ENCODE peak calls at places on chromosomes 12 and 14, in six cellular contexts. P is heart right ventricle; E is NCI-H510A treated with DMSO at 0.1 percent for 48 hours; X is naive thymus-derived CD8-positive, alpha-beta T cell; U is NCI-H2081; K is A549. N is an unnamed sample.

GRCh38 chr14:53391631-53392030 is 238.5 kb upstream of the DDHD1 start:
- DNase-seq in K (no peak), X (no peak), P (no peak), U (no peak), E (no peak), N (no peak)

GRCh38 chr14:102323102-102323501 is 3.6 kb downstream of the ZNF839 start:
- DNase-seq in K (peak), P (peak), E (peak), X (no peak), U (peak), N (no peak)

GRCh38 chr14:99759546-99759925 is 33.7 kb upstream of the EML1 start:
- DNase-seq in K (no peak), U (no peak), X (no peak), P (no peak), E (no peak), N (no peak)

GRCh38 chr14:58941666-58942065 is 246.8 kb upstream of the DAAM1 start:
- DNase-seq in E (no peak), P (no peak), X (no peak), U (no peak), K (no peak), N (no peak)

GRCh38 chr14:91284791-91285548 is 40.5 kb upstream of the GPR68 start:
- DNase-seq in U (peak), E (no peak), K (no peak), X (no peak), P (no peak), N (no peak)

GRCh38 chr14:72716471-72716870 is 177.4 kb downstream of the DPF3 start:
- DNase-seq in U (no peak), K (no peak), X (no peak), P (no peak), E (no peak), N (no peak)

GRCh38 chr12:122981036-122981471 is 573 bp downstream of the ARL6IP4 start:
- DNase-seq in X (no peak), P (no peak), U (no peak), K (no peak), E (no peak), N (no peak)

GRCh38 chr14:26594148-26594547 is 3.7 kb downstream of the NOVA1 start:
- DNase-seq in K (no peak), U (no peak), X (no peak), E (no peak), P (no peak), N (no peak)

GRCh38 chr12:77433799-77434198 is 368.4 kb upstream of the E2F7 start:
- DNase-seq in U (no peak), E (no peak), X (no peak), P (no peak), K (no peak), N (no peak)

GRCh38 chr14:50351016-50351415 is 38.9 kb downstream of the DMAC2L start:
- DNase-seq in K (no peak), E (no peak), X (no peak), P (no peak), U (no peak), N (no peak)

GRCh38 chr14:61179776-61180398 is 101.3 kb downstream of the TMEM30B start:
- DNase-seq in E (no peak), U (no peak), X (no peak), P (no peak), K (no peak), N (no peak)

GRCh38 chr12:56808954-56809353 is 45.8 kb downstream of the HSD17B6 start:
- DNase-seq in U (no peak), X (no peak), E (no peak), K (no peak), P (no peak), N (no peak)

GRCh38 chr12:62191747-62192485 is 68.3 kb upstream of the USP15 start:
- DNase-seq in U (peak), K (no peak), X (no peak), P (no peak), E (peak), N (no peak)

GRCh38 chr14:92690171-92691011 is 58.0 kb downstream of the LGMN start:
- DNase-seq in E (peak), U (peak), P (no peak), X (no peak), K (peak), N (no peak)

GRCh38 chr14:25394356-25394755 is 344.4 kb upstream of the STXBP6 start:
- DNase-seq in E (peak), X (no peak), P (no peak), K (no peak), U (no peak), N (no peak)

GRCh38 chr12:111728795-111729194 is 37.9 kb upstream of the ALDH2 start:
- DNase-seq in E (no peak), U (no peak), X (no peak), K (no peak), P (no peak), N (no peak)

GRCh38 chr12:110029290-110029689 is 19.0 kb downstream of the C12orf76 start:
- DNase-seq in X (no peak), P (no peak), E (no peak), K (no peak), U (no peak), N (no peak)

GRCh38 chr12:3885179-3886094 is 12.2 kb upstream of the PARP11 start:
- DNase-seq in K (peak), P (no peak), U (peak), X (peak), E (peak), N (peak)

GRCh38 chr12:46983959-46984833 is 95.2 kb upstream of the PCED1B start:
- DNase-seq in U (peak), X (peak), K (peak), E (peak), P (no peak), N (peak)

GRCh38 chr12:131583085-131583712 is 127.7 kb upstream of the SFSWAP start:
- DNase-seq in K (no peak), X (no peak), P (no peak), E (no peak), U (no peak), N (no peak)

GRCh38 chr14:99667821-99668220 is 16.3 kb upstream of the CYP46A1 start:
- DNase-seq in E (no peak), K (no peak), P (no peak), U (no peak), X (no peak), N (no peak)

GRCh38 chr14:68476212-68476964 is 316.5 kb downstream of the ZFP36L1 start:
- DNase-seq in K (no peak), P (peak), X (no peak), E (no peak), U (no peak), N (no peak)

GRCh38 chr14:84420236-84420635 is 1109.7 kb upstream of the FLRT2 start:
- DNase-seq in P (no peak), K (no peak), X (no peak), U (no peak), E (no peak), N (no peak)